ENCODE peak calls at places on chromosome 4, in seven cellular contexts. Z is H7; B is naive thymus-derived CD4-positive, alpha-beta T cell; C is stimulated activated CD4-positive, alpha-beta T cell treated with anti-CD3 and anti-CD28 coated beads, TNF-alpha, amount 100 ng/mL, for 4 hours; V is posterior cingulate gyrus; T is dermis microvascular lymphatic vessel endothelial cell; M is glutamatergic neuron. O is an unnamed sample.

GRCh38 chr4:69075061-69075792 is 21.0 kb upstream of the UGT2B7 start:
- DNase-seq in B (no peak), V (no peak), Z (no peak), C (no peak), M (no peak), T (no peak), O (no peak)

GRCh38 chr4:165085946-165086345 is 26.7 kb downstream of the TMEM192 start:
- DNase-seq in V (no peak), Z (no peak), T (no peak), B (no peak), M (no peak), C (no peak), O (no peak)

GRCh38 chr4:95548738-95549245 is at the start of gene UNC5C:
- DNase-seq in B (no peak), C (no peak), M (no peak), T (no peak), V (no peak), Z (peak), O (no peak)

GRCh38 chr4:152957437-152958185 is 21.5 kb downstream of the FHDC1 start:
- DNase-seq in B (no peak), M (no peak), C (no peak), T (peak), Z (no peak), V (no peak), O (peak)

GRCh38 chr4:56130609-56131150 is 181.9 kb downstream of the CEP135 start:
- DNase-seq in T (no peak), M (no peak), V (no peak), B (no peak), Z (no peak), C (no peak), O (no peak)

GRCh38 chr4:10173039-10173753 is 56.6 kb upstream of the WDR1 start:
- DNase-seq in V (no peak), C (no peak), T (peak), B (no peak), M (no peak), Z (no peak), O (peak)

GRCh38 chr4:186037692-186038658 is 31.0 kb upstream of the TLR3 start:
- DNase-seq in V (no peak), C (no peak), B (no peak), M (no peak), T (peak), Z (peak), O (peak)

GRCh38 chr4:89868999-89869589 is 25.6 kb upstream of the MMRN1 start:
- DNase-seq in M (no peak), C (no peak), V (no peak), Z (no peak), T (no peak), B (no peak), O (peak)

GRCh38 chr4:186536285-186536684 is 19.1 kb downstream of the MTNR1A start:
- DNase-seq in B (no peak), C (no peak), Z (peak), T (no peak), M (no peak), V (no peak), O (peak)

GRCh38 chr4:30245140-30245539 is 475.0 kb upstream of the PCDH7 start:
- DNase-seq in C (no peak), B (no peak), Z (no peak), T (no peak), M (no peak), V (no peak), O (no peak)

GRCh38 chr4:140013088-140013487 is 140.9 kb downstream of the MAML3 start:
- DNase-seq in B (no peak), C (no peak), M (no peak), T (no peak), V (no peak), Z (no peak), O (no peak)

GRCh38 chr4:165208741-165209388 is 1.5 kb downstream of the KLHL2 start:
- DNase-seq in T (no peak), C (no peak), B (no peak), V (no peak), Z (no peak), M (no peak), O (no peak)

GRCh38 chr4:143240920-143241319 is 56.2 kb downstream of the USP38 start:
- DNase-seq in T (no peak), Z (no peak), B (no peak), M (no peak), V (no peak), C (no peak), O (no peak)

GRCh38 chr4:39427477-39428119 is 20.9 kb downstream of the KLB start:
- DNase-seq in V (no peak), M (no peak), B (no peak), C (no peak), T (no peak), Z (no peak), O (no peak)

GRCh38 chr4:22485751-22486150 is 30.1 kb downstream of the ADGRA3 start:
- DNase-seq in Z (no peak), B (no peak), C (no peak), T (no peak), M (no peak), V (no peak), O (no peak)

GRCh38 chr4:165383757-165384156 is 4.9 kb downstream of the CPE start:
- DNase-seq in Z (no peak), C (no peak), V (no peak), M (no peak), T (no peak), B (no peak), O (no peak)

O was measured in HT-29.